ENCODE peak calls at places on chromosome 9, in five cellular contexts. J is kidney epithelial cell, U is PC-3, R is ovary, X is fibroblast of lung. A is an unnamed sample.

GRCh38 chr9:136115641-136116359 is 2.9 kb downstream of the TMEM250 start:
- DNase-seq in J (no peak), X (no peak), U (no peak), R (no peak), A (no peak)

GRCh38 chr9:4016789-4017188 is 283.1 kb downstream of the GLIS3 start:
- DNase-seq in R (no peak), X (no peak), J (no peak), U (no peak), A (no peak)

GRCh38 chr9:93108301-93109041 is 12.5 kb downstream of the CARD19 start:
- DNase-seq in U (no peak), X (no peak), R (peak), J (no peak), A (no peak)

GRCh38 chr9:126276056-126276728 is 50.4 kb upstream of the MVB12B start:
- DNase-seq in X (no peak), J (no peak), U (no peak), R (no peak), A (no peak)

GRCh38 chr9:81377310-81377709 is 312.0 kb downstream of the TLE1 start:
- DNase-seq in J (no peak), R (no peak), U (no peak), X (no peak), A (no peak)

GRCh38 chr9:65435464-65435863 is 150.5 kb upstream of the FOXD4L5 start:
- DNase-seq in R (no peak), U (no peak), J (no peak), X (no peak), A (no peak)

GRCh38 chr9:116978155-116978554 is 291.1 kb downstream of the TRIM32 start:
- DNase-seq in U (peak), J (peak), R (no peak), X (no peak), A (no peak)

GRCh38 chr9:71177901-71178300 is 56.5 kb upstream of the TRPM3 start:
- DNase-seq in X (no peak), R (no peak), J (no peak), U (no peak), A (no peak)

GRCh38 chr9:35954942-35955546 is 2.9 kb downstream of the OR2S2 start:
- DNase-seq in J (peak), R (no peak), X (peak), U (peak), A (peak)

GRCh38 chr9:106697799-106698591 is 165.0 kb upstream of the ZNF462 start:
- DNase-seq in U (no peak), X (peak), R (peak), J (peak), A (peak)

GRCh38 chr9:122216798-122217418 is 11.8 kb downstream of the LHX6 start:
- DNase-seq in U (no peak), J (no peak), X (no peak), R (no peak), A (no peak)

GRCh38 chr9:33044677-33045282 is 19.7 kb downstream of the DNAJA1 start:
- DNase-seq in X (peak), J (no peak), U (peak), R (no peak), A (no peak)

GRCh38 chr9:99400184-99400731 is 178.2 kb downstream of the SEC61B start:
- DNase-seq in J (no peak), R (no peak), U (no peak), X (no peak), A (no peak)

GRCh38 chr9:3441197-3441816 is 84.5 kb downstream of the RFX3 start:
- DNase-seq in J (peak), X (peak), U (peak), R (no peak), A (peak)

GRCh38 chr9:90801507-90802289 is at the start of gene SYK:
- DNase-seq in R (no peak), U (peak), J (no peak), X (no peak), A (no peak)

GRCh38 chr9:90805006-90805993 is 3.7 kb downstream of the SYK start:
- DNase-seq in R (no peak), U (no peak), J (no peak), X (no peak), A (no peak)

GRCh38 chr9:90801175-90801506 is 478 bp upstream of the SYK start:
- DNase-seq in X (no peak), U (no peak), R (no peak), J (no peak), A (no peak)

GRCh38 chr9:90803860-90804593 is 2.4 kb downstream of the SYK start:
- DNase-seq in X (no peak), U (no peak), J (no peak), R (no peak), A (no peak)

DNA sequence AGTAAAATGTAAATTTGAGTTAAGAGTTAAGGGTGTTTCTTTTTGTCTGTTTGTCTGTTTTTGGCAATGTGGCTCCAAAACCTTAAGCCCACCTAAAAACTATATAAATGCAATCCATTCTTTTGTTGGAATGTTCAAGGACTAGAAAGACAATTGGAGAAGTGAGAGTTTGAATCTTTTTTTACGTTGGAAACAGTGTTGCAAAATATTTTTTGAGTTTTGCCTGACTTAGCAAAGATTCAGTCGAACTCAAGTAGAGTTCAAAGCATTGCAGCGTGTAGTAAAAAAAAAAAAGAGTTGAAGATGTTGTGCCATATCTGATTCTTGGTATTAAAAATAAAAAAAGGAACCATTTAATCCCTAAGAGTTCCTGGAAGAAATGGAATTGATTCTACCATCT is 915 bp downstream of the SYK start:
- DNase-seq in X (no peak), R (no peak), J (no peak), U (no peak), A (no peak)
- H3K4me3 ChIP-seq in X (no peak), R (no peak), J (peak), U (peak), A (no peak)

GRCh38 chr9:114098021-114098659 is 952 bp downstream of the KIF12 start:
- DNase-seq in U (peak), R (peak), J (no peak), X (no peak), A (no peak)
- H3K4me3 ChIP-seq in U (peak), R (peak), J (peak), X (no peak), A (peak)

DNA sequence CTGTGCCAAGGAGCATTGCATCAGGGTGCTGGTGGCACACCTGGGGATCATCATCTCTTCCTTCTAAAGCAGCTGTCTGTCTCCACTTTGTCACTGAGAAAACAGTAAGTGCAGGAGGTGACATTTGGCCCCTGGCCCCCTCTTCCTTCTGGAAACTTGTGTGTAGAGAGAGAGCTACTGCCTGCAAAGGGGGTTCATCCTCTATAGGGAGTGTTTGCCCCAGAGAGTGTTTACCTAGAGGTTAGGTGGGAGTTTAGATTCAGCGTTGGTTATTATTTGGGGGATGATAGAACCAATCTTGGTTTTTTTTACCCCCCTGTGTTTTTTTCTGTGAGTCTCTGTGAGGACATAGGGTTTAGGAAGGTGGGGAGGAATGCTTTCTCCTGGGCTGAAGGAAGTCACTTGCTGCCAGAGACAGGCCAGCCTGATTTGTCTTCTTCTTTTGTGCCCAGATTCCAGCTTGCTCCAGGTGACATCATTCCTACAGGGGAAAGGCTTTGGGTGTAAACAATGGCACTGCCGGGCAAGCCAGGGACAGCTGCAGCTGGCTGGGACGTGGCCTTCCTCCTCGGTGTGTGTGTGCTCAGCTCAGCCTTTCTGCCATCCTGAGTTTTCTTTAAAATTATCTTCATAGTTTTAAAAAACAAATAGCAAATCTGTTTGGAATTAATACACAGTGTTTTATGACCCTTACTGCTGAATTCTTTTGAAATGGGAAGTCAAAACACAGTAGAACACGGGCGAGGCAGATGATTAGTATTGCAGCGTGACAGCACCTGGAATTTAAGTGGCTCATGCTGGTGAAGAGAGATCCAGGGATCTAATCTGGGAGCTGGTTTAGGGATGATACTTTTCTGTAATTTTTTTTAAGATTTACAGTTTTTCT is 24.5 kb downstream of the PRRC2B start:
- DNase-seq in R (peak), X (no peak), J (no peak), U (no peak), A (no peak)
- H3K4me3 ChIP-seq in R (no peak), X (no peak), J (no peak), U (no peak), A (no peak)

GRCh38 chr9:127896395-127897193 is 2.8 kb downstream of the ST6GALNAC6 start:
- DNase-seq in U (no peak), R (peak), X (no peak), J (no peak), A (no peak)
- H3K4me3 ChIP-seq in U (no peak), R (peak), X (peak), J (no peak), A (peak)

DNA sequence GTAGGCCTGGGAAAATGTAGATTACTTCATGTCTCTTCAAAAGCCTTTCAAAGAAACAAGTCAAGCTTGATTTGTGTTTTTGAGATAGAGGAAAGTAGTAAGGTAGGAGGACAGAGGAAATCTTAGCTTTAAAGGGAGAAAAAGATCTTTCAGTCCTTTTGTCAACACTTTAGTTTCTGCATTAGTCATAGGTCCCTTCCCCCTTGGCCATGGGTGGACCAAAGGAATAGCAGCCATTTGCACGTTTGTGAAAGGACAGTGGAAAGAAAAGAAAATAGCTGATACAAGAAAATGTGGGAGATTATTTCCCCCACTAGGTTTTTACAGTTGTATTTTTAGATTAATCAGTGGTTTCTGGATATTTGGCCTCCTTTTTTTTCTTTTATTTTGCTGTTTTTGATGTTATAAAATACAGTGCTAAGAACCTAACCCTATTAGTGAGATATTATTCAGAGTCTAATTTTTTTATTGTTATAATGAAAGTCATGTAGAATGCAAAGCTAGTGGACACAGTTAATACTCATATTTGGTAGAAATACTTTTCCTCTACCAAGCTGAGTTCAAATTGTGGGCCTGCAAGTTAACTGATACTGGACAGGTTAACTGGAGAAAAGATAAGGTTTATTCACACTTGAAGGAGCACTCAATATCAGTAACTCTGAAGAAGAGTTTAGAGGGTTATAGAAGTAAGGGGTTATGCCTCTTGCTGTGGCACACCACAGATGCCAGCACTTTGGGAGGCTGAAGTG is 121.7 kb upstream of the GRHPR start:
- DNase-seq in J (no peak), R (no peak), X (peak), U (peak), A (no peak)
- H3K4me3 ChIP-seq in J (no peak), R (no peak), X (no peak), U (no peak), A (no peak)

GRCh38 chr9:137295313-137296213 is 6.5 kb downstream of the NRARP start:
- DNase-seq in R (peak), U (peak), J (no peak), X (no peak), A (no peak)
- H3K4me3 ChIP-seq in R (peak), U (no peak), J (no peak), X (no peak), A (no peak)

DNA sequence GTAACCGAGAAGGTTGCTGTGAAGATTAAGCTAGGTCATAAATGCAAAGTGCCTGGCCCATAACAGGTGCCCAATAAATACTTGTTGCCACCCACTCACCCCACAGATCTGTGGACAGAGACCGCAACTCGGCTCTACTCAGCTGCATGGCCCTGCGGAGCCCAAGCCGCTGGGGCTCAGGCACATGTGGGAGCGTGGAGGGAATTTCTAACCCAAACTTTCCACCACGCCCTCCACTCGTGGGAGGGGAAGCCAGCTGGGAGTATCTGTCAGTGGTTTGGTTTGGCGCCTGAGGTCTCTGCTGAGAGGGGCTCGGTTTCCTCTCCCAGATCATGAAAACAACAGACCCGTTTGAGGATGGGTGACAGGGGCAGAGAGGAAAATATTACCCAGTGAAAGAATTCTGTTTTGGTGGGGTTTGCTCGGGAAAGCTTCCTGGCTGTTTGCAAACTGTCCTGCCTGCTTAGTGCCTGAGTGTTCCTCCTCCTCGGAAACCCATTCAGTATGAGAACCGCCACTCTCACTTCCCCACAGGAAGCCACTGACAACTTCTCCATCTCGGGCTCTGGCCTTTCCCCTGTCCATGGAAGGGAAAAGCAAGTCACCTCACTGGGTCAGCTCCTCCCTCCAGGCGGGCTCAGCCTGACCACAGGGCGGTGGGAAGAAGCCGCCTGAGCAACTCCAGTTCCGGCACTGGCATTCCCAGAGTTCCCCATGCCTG is 60.1 kb downstream of the RGS3 start:
- DNase-seq in R (peak), X (peak), J (no peak), U (no peak), A (peak)
- H3K4me3 ChIP-seq in R (no peak), X (no peak), J (no peak), U (no peak), A (no peak)

GRCh38 chr9:60545346-60546315 is 368.6 kb upstream of the SPATA31A5 start:
- DNase-seq in J (no peak), R (no peak), U (no peak), X (no peak), A (no peak)

DNA sequence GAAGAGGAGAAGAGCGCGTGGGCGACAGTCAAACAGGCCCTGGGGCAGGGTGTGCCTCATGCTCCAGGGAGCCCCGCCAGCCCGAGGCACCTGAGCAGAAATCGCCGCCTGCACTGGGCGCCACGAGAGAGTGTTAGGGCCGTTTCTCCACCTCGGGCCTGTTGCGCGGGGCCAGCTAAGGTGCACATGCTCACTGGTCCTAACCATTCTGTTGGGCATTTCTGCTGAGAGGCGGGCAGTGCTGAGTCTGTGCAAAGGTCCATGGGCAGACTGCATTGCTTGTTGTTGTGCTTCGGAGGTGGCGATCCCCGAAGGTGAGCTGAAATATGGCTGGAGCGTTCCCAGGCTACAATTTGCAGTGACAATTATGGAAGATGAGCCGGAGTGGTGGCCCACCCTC is 367.8 kb upstream of the SPATA31A5 start:
- DNase-seq in J (no peak), R (no peak), X (no peak), U (no peak), A (no peak)
- H3K4me3 ChIP-seq in J (no peak), R (no peak), X (no peak), U (no peak), A (no peak)